ENCODE peak calls at places on chromosome 7, in ten cellular contexts. F, G, J, A, E, L, O, U, D and B are unnamed samples.

GRCh38 chr7:131312838-131313237 is 14.8 kb upstream of the MKLN1 start:
- DNase-seq in F (no peak), G (no peak), J (no peak), A (no peak), E (no peak), L (no peak), O (no peak), U (no peak), D (no peak), B (no peak)

GRCh38 chr7:70390251-70390650 is 741.7 kb upstream of the GALNT17 start:
- DNase-seq in F (no peak), G (no peak), J (no peak), A (no peak), E (no peak), L (no peak), O (no peak), U (no peak), D (no peak), B (no peak)

GRCh38 chr7:442457-442856 is 77.2 kb downstream of the PDGFA start:
- DNase-seq in F (no peak), G (no peak), J (no peak), A (no peak), E (no peak), L (no peak), O (no peak), U (no peak), D (no peak), B (no peak)

GRCh38 chr7:1729183-1729582 is 59.1 kb downstream of the ELFN1 start:
- DNase-seq in F (no peak), G (no peak), J (no peak), A (no peak), E (no peak), L (no peak), O (no peak), U (no peak), D (no peak), B (no peak)

GRCh38 chr7:148914208-148914777 is 30.2 kb upstream of the EZH2 start:
- DNase-seq in F (peak), G (no peak), J (no peak), A (no peak), E (peak), L (no peak), O (no peak), U (peak), D (no peak), B (no peak)

GRCh38 chr7:125136755-125137547 is 207.3 kb upstream of the POT1 start:
- DNase-seq in F (no peak), G (no peak), J (no peak), A (no peak), E (no peak), L (no peak), O (no peak), U (no peak), D (no peak), B (no peak)

GRCh38 chr7:117616694-117617093 is 136.9 kb downstream of the CFTR start:
- DNase-seq in F (no peak), G (no peak), J (no peak), A (no peak), E (no peak), L (no peak), O (no peak), U (no peak), D (no peak), B (no peak)

GRCh38 chr7:105250239-105250638 is 138.5 kb downstream of the SRPK2 start:
- DNase-seq in F (no peak), G (no peak), J (no peak), A (no peak), E (no peak), L (no peak), O (peak), U (no peak), D (no peak), B (no peak)

GRCh38 chr7:55074008-55074499 is 55.2 kb downstream of the EGFR start:
- DNase-seq in F (peak), G (peak), J (peak), A (no peak), E (peak), L (no peak), O (peak), U (peak), D (peak), B (no peak)

GRCh38 chr7:156257904-156258303 is 382.7 kb upstream of the RNF32 start:
- DNase-seq in F (no peak), G (no peak), J (no peak), A (no peak), E (no peak), L (no peak), O (no peak), U (no peak), D (no peak), B (no peak)

GRCh38 chr7:2019693-2020511 is 212.8 kb downstream of the MAD1L1 start:
- DNase-seq in F (peak), G (peak), J (peak), A (peak), E (peak), L (no peak), O (peak), U (peak), D (peak), B (no peak)

GRCh38 chr7:52897708-52898107 is 137.7 kb upstream of the POM121L12 start:
- DNase-seq in F (no peak), G (no peak), J (no peak), A (no peak), E (no peak), L (no peak), O (no peak), U (no peak), D (no peak), B (no peak)

GRCh38 chr7:155373359-155374273 is 75.9 kb downstream of the INSIG1 start:
- DNase-seq in F (no peak), G (no peak), J (no peak), A (no peak), E (no peak), L (peak), O (no peak), U (no peak), D (no peak), B (no peak)

GRCh38 chr7:2451171-2452073 is 24.8 kb downstream of the GRIFIN start:
- DNase-seq in F (no peak), G (peak), J (peak), A (peak), E (peak), L (peak), O (peak), U (peak), D (peak), B (peak)

GRCh38 chr7:636396-636795 is 90.1 kb upstream of the DNAAF5 start:
- DNase-seq in F (no peak), G (no peak), J (no peak), A (peak), E (peak), L (no peak), O (no peak), U (peak), D (no peak), B (no peak)

GRCh38 chr7:150406565-150407421 is 27.7 kb downstream of the ZNF775 start:
- DNase-seq in F (peak), G (no peak), J (peak), A (no peak), E (peak), L (no peak), O (no peak), U (peak), D (no peak), B (no peak)

GRCh38 chr7:6164491-6164890 is 107.9 kb downstream of the CYTH3 start:
- DNase-seq in F (no peak), G (peak), J (no peak), A (no peak), E (no peak), L (no peak), O (no peak), U (no peak), D (no peak), B (no peak)

GRCh38 chr7:7100432-7100849 is 81.9 kb upstream of the C1GALT1 start:
- DNase-seq in F (no peak), G (no peak), J (no peak), A (no peak), E (no peak), L (peak), O (peak), U (no peak), D (no peak), B (peak)

GRCh38 chr7:39530996-39531395 is 35.2 kb upstream of the YAE1 start:
- DNase-seq in F (no peak), G (no peak), J (peak), A (no peak), E (no peak), L (no peak), O (no peak), U (no peak), D (no peak), B (no peak)

GRCh38 chr7:74032191-74032490 is 4.2 kb downstream of the ELN start:
- DNase-seq in F (no peak), G (peak), J (no peak), A (no peak), E (no peak), L (peak), O (no peak), U (no peak), D (peak), B (no peak)

GRCh38 chr7:117565226-117565625 is 85.4 kb downstream of the CFTR start:
- DNase-seq in F (no peak), G (no peak), J (no peak), A (no peak), E (no peak), L (no peak), O (no peak), U (no peak), D (no peak), B (no peak)

GRCh38 chr7:87567052-87567451 is 33.6 kb downstream of the ABCB1 start:
- DNase-seq in F (no peak), G (no peak), J (no peak), A (no peak), E (no peak), L (no peak), O (peak), U (no peak), D (no peak), B (no peak)

GRCh38 chr7:37297546-37297945 is 151.1 kb downstream of the ELMO1 start:
- DNase-seq in F (no peak), G (no peak), J (no peak), A (no peak), E (no peak), L (no peak), O (no peak), U (no peak), D (no peak), B (no peak)

GRCh38 chr7:19754521-19755116 is 18.8 kb downstream of the TMEM196 start:
- DNase-seq in F (peak), G (no peak), J (no peak), A (no peak), E (no peak), L (peak), O (peak), U (no peak), D (peak), B (no peak)

GRCh38 chr7:144834516-144835165 is 1.2 kb downstream of the TPK1 start:
- DNase-seq in F (no peak), G (no peak), J (peak), A (peak), E (peak), L (peak), O (peak), U (peak), D (no peak), B (no peak)